ENCODE peak calls at places on chromosomes 16 and 17, in seven cellular contexts. T is endodermal cell, R is fibroblast of villous mesenchyme, U is uterus, I is mucosa of descending colon, K is IMR-90, S is cardiac fibroblast. G is an unnamed sample.

GRCh38 chr17:80761421-80761871 is 216.8 kb downstream of the RPTOR start:
- DNase-seq in T (peak), R (peak), U (no peak), I (no peak), K (peak), S (peak), G (peak)

GRCh38 chr17:57750109-57750845 is 5.2 kb upstream of the CCDC182 start:
- DNase-seq in T (peak), R (no peak), U (no peak), I (no peak), K (no peak), S (no peak), G (no peak)

GRCh38 chr16:53945996-53946395 is 242.0 kb downstream of the FTO start:
- DNase-seq in T (no peak), R (peak), U (no peak), I (peak), K (peak), S (peak), G (peak)

GRCh38 chr17:39667262-39668140 is 752 bp upstream of the PNMT start:
- DNase-seq in T (peak), R (peak), U (no peak), I (peak), K (no peak), S (no peak), G (no peak)

GRCh38 chr16:49455181-49455990 is 81.8 kb downstream of the C16orf78 start:
- DNase-seq in T (peak), R (no peak), U (peak), I (no peak), K (no peak), S (no peak), G (no peak)

GRCh38 chr16:50692644-50692998 is 785 bp upstream of the NOD2 start:
- DNase-seq in T (no peak), R (no peak), U (no peak), I (no peak), K (no peak), S (no peak), G (no peak)

GRCh38 chr17:37770631-37771518 is 26.0 kb upstream of the HNF1B start:
- DNase-seq in T (peak), R (peak), U (no peak), I (peak), K (peak), S (peak), G (peak)

GRCh38 chr17:67461228-67461780 is 84.2 kb downstream of the PITPNC1 start:
- DNase-seq in T (peak), R (no peak), U (no peak), I (no peak), K (no peak), S (no peak), G (no peak)

GRCh38 chr16:57893559-57894389 is 77.2 kb downstream of the CNGB1 start:
- DNase-seq in T (no peak), R (peak), U (no peak), I (peak), K (peak), S (peak), G (peak)

GRCh38 chr16:59148756-59149155 is 414.6 kb upstream of the GOT2 start:
- DNase-seq in T (no peak), R (no peak), U (no peak), I (no peak), K (no peak), S (no peak), G (no peak)
- TF ChIP-seq CTCF in T (no peak), R (no peak), U (no peak), I (no peak), K (no peak), S (no peak), G (no peak)

GRCh38 chr17:7780736-7781135 is 53.3 kb upstream of the KDM6B start:
- DNase-seq in T (no peak), R (no peak), U (no peak), I (no peak), K (no peak), S (no peak), G (no peak)
- TF ChIP-seq CTCF in T (no peak), R (no peak), U (no peak), I (no peak), K (no peak), S (no peak), G (no peak)

GRCh38 chr17:60229189-60229802 is 79.5 kb downstream of the CA4 start:
- DNase-seq in T (no peak), R (peak), U (no peak), I (peak), K (peak), S (no peak), G (peak)
- TF ChIP-seq CTCF in T (peak), R (no peak), U (no peak), I (no peak), K (no peak), S (no peak), G (no peak)

DNA sequence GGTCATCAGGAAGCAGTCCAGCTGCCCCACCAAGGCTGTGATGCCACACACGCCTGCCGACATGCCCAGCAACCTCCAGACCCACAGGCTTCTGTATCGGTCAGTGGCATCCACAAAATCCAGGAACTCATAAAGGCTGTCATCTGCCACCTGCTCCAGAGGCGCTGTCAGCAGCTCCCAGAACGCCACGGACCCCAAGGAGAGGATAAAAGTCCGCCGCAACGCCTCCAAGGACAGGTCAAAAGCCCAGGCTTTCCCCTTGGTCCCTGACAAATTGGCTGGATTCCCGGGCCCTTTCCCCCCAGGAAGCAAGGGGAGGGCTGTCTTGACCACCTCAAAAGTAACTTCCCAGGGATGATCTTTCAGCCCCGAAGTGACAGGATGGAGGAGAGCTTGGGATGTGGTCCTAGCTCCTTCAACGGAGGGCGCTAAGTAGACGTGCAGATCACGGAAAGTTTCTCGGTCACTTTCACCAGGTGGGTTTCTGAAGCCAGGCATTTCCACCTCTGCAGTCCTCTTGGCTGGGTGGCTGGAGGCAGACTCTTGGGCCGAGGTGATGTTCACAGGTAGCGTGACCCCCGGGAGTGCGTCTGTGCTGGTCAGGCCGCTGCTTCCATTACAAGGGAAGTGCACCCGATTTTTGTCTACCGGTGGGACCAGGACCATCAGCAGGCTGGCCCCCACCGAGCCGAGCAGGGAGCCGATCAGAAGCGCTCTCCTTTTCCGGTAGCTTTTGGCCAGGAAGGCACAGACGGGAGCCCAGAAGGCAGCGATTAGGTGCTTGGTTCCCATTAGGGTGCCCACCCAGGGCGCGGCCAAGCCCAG is 777 bp downstream of the MFSD6L start:
- DNase-seq in T (peak), R (no peak), U (no peak), I (no peak), K (no peak), S (no peak), G (no peak)
- TF ChIP-seq CTCF in T (no peak), R (no peak), U (no peak), I (no peak), K (no peak), S (no peak), G (no peak)

GRCh38 chr17:46194393-46195216 is 1.4 kb upstream of the KANSL1 start:
- DNase-seq in T (no peak), R (peak), U (no peak), I (peak), K (peak), S (peak), G (peak)
- TF ChIP-seq CTCF in T (peak), R (peak), U (peak), I (no peak), K (peak), S (peak), G (peak)

GRCh38 chr17:44376124-44376523 is 12.5 kb upstream of the FAM171A2 start:
- DNase-seq in T (peak), R (no peak), U (no peak), I (peak), K (peak), S (peak), G (peak)
- TF ChIP-seq CTCF in T (peak), R (peak), U (no peak), I (no peak), K (peak), S (peak), G (peak)

GRCh38 chr17:76458580-76459490 is 5.9 kb upstream of the UBE2O start:
- DNase-seq in T (peak), R (peak), U (no peak), I (peak), K (peak), S (peak), G (peak)
- TF ChIP-seq CTCF in T (peak), R (peak), U (no peak), I (peak), K (peak), S (peak), G (peak)

GRCh38 chr17:29510953-29511352 is 55.9 kb downstream of the ABHD15 start:
- DNase-seq in T (no peak), R (no peak), U (no peak), I (no peak), K (no peak), S (no peak), G (no peak)

GRCh38 chr17:29504711-29505110 is 62.1 kb downstream of the ABHD15 start:
- DNase-seq in T (no peak), R (peak), U (no peak), I (no peak), K (peak), S (peak), G (peak)

GRCh38 chr17:29505826-29506225 is 61.0 kb downstream of the ABHD15 start:
- DNase-seq in T (no peak), R (no peak), U (no peak), I (no peak), K (no peak), S (no peak), G (no peak)
- TF ChIP-seq CTCF in T (no peak), R (no peak), U (no peak), I (no peak), K (no peak), S (no peak), G (no peak)

DNA sequence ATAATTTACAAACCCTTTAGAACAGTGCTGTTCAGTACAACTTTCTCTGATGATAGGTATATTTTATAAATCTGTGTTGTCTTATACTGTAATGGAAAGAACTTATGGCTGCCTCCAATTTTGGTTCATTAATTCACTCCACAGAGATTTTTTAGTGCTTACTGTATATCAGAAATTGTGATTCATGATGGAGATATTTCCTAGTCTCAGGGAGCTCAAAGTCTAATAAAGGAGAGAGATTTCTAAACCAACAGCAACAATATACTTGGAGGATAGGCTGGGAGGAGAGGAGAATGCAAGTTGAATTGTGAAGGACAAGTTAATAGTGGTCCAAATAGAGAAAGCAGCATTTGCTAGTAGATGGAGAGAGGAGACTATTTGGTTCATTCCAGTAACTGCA is 63.5 kb downstream of the TANC2 start:
- DNase-seq in T (no peak), R (no peak), U (no peak), I (no peak), K (peak), S (peak), G (peak)
- TF ChIP-seq CTCF in T (no peak), R (no peak), U (no peak), I (no peak), K (no peak), S (no peak), G (no peak)

DNA sequence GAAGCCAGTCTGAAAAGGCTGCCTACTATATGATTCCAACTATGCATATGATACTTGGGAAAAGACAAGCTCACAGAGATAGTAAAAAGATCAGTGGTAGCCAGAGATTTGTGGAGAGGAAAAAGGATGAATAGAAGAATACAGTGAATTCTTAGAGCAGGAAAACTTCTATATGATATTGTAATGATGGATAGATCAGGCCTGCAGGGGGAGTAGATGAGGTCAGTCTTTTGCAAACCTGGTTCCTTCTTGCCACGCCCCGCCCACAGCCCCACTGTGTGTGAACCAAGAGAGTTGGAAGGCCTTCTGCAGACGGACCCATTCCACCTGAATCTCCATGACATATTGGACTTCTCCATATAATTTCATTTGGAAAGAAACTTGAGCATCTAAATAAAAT is 761 bp upstream of the CCL8 start:
- DNase-seq in T (peak), R (no peak), U (no peak), I (no peak), K (no peak), S (no peak), G (no peak)
- TF ChIP-seq CTCF in T (peak), R (no peak), U (no peak), I (no peak), K (no peak), S (peak), G (no peak)